ENCODE peak calls at places on chromosomes 1 and 21, in nine cellular contexts. I, L, B, X, T, V, Y, A and C are unnamed samples. For H3K79me2, the result is how much of the 10 kb centered on the place peaks cover.

GRCh38 chr1:9367806-9368205 is 75.1 kb downstream of the SPSB1 start:
- DNase-seq in B (no peak), V (no peak), T (no peak), Y (no peak), X (no peak), L (no peak), A (no peak), I (no peak), C (no peak)

GRCh38 chr1:232477728-232478127 is 152.2 kb downstream of the SIPA1L2 start:
- DNase-seq in B (no peak), V (no peak), A (no peak), Y (peak), X (peak), L (no peak), I (peak), T (no peak), C (peak)

GRCh38 chr1:180311011-180311730 is 81.1 kb downstream of the LHX4 start:
- DNase-seq in A (no peak), L (no peak), Y (peak), T (peak), V (no peak), X (peak), B (no peak), I (no peak), C (peak)

GRCh38 chr1:6819641-6820040 is 34.4 kb downstream of the CAMTA1 start:
- DNase-seq in X (peak), V (no peak), B (no peak), I (no peak), A (no peak), Y (no peak), T (no peak), L (no peak), C (no peak)

GRCh38 chr1:100862591-100862990 is 32.1 kb downstream of the EXTL2 start:
- DNase-seq in A (no peak), V (no peak), X (peak), B (no peak), T (no peak), Y (no peak), I (no peak), L (no peak), C (peak)

GRCh38 chr1:36857761-36858160 is 176.6 kb downstream of the GRIK3 start:
- DNase-seq in X (no peak), A (peak), I (no peak), T (peak), Y (no peak), L (no peak), V (no peak), B (no peak), C (no peak)

GRCh38 chr1:239909894-239910293 is 181.8 kb upstream of the FMN2 start:
- DNase-seq in L (no peak), B (no peak), I (peak), V (no peak), Y (no peak), X (peak), A (no peak), T (peak), C (no peak)

GRCh38 chr1:25023190-25023578 is 93.1 kb upstream of the RUNX3 start:
- DNase-seq in T (no peak), L (no peak), A (no peak), B (no peak), I (no peak), V (no peak), X (no peak), Y (no peak), C (no peak)

DNA sequence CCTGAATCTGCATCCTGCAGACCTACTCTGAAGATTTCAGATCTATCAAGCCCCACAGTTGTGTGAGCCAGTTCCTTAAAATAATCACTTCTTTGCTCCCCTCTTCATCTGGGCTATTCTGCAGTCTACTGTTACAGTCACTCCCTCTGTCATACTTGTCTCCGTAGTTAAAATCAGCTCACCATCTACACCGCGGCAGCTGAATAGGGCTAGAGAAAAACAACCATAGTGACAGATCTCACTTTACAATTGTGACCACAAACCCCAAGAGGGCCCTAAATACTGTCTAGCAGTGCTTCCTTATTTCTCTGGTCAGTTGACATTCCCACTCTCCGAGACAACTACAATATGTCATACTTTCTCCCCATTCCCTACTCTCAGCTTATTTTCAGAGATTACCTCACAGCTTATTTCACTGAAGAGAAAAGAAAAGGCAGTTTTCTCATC is 12.9 kb downstream of the DESI2 start:
- DNase-seq in I (no peak), V (no peak), B (no peak), Y (no peak), T (no peak), X (peak), L (peak), A (no peak), C (no peak)
- H3K79me2 ChIP-seq in I (half or more), V (half or more), B (half or more), Y (half or more), T (half or more), X (half or more), L (half or more), A (half or more), C (half or more)

GRCh38 chr1:246221390-246222240 is 285.5 kb downstream of the SMYD3 start:
- DNase-seq in X (no peak), B (no peak), A (no peak), I (no peak), V (no peak), L (no peak), Y (no peak), T (no peak), C (no peak)
- H2AFZ ChIP-seq in X (no peak), B (no peak), A (no peak), I (no peak), V (no peak), L (no peak), Y (no peak), T (no peak), C (no peak)

GRCh38 chr1:173868266-173869107 is at the start of gene ZBTB37:
- DNase-seq in L (peak), X (peak), B (peak), I (peak), A (peak), V (peak), T (peak), Y (peak), C (peak)
- TF ChIP-seq EZH2phosphoT487 in L (no peak), X (no peak), B (no peak), I (no peak), A (no peak), V (no peak), T (no peak), Y (no peak), C (no peak)

GRCh38 chr21:14988760-14989159 is 76.0 kb downstream of the NRIP1 start:
- DNase-seq in X (no peak), V (no peak), Y (no peak), B (peak), L (no peak), I (peak), A (no peak), T (no peak), C (peak)

GRCh38 chr21:14987370-14988170 is 77.2 kb downstream of the NRIP1 start:
- DNase-seq in A (no peak), L (no peak), Y (no peak), I (no peak), B (peak), T (no peak), X (no peak), V (no peak), C (no peak)

GRCh38 chr21:14991957-14992356 is 72.8 kb downstream of the NRIP1 start:
- DNase-seq in V (no peak), A (no peak), B (no peak), L (no peak), I (no peak), X (no peak), T (no peak), Y (no peak), C (no peak)

GRCh38 chr21:14993072-14993471 is 71.7 kb downstream of the NRIP1 start:
- DNase-seq in B (no peak), I (no peak), X (no peak), T (no peak), L (no peak), V (no peak), A (no peak), Y (no peak), C (no peak)

DNA sequence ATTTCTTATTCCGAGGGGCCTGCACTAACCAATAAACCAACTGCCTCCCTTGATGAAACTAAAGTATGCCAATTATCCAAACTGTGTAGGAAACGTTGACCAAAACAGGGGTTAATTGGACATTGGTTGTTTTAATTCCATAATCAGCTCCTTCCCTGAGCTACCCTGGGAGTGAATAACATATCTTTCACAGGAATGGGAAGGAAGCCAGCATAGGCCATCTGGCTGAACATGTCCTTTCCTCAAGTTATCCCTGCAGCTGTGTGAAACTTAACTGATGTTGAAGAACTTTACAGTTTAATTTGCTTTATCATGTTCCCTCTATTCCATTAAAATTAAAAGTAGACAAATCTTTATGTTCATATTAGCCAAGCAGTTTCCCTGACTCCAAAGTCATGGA is 75.4 kb downstream of the NRIP1 start:
- DNase-seq in V (no peak), X (peak), I (no peak), L (no peak), Y (no peak), B (no peak), A (no peak), T (no peak), C (no peak)
- H3K79me2 ChIP-seq in V (under half), X (half or more), I (under half), L (under half), Y (under half), B (under half), A (under half), T (half or more), C (half or more)

DNA sequence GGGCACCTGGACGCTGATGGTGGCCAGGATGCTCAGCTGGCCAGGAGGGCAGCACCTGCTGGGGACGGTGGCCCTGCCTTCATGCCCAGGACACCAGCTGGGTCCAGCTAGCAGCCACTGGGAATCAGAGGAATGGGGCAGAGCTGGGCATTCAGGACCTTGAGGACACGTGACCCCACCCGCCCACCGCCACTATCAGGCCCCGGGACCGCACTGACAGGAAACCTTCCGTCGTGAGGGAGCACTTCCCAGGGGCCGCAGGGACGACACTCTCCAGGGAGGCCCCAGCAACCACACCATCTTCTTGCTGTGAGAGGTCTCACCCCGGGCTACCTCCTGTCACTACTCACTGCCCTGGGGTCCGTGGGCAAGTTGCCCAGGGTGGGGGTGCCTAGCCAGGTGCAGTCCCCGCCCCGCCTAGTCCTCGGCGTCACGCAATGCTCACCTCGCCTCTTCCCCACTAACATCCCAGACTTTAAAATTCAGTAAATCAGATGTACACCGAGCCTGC is 4.8 kb downstream of the VWA1 start:
- DNase-seq in V (no peak), Y (no peak), T (no peak), L (no peak), B (no peak), I (no peak), A (peak), X (no peak), C (no peak)
- H2AFZ ChIP-seq in V (peak), Y (no peak), T (no peak), L (no peak), B (no peak), I (no peak), A (no peak), X (no peak), C (no peak)

GRCh38 chr1:15065291-15065690 is 88.3 kb upstream of the TMEM51 start:
- DNase-seq in T (no peak), Y (no peak), V (no peak), L (no peak), A (no peak), B (no peak), I (no peak), X (no peak), C (no peak)

GRCh38 chr1:15064217-15064929 is 89.2 kb upstream of the TMEM51 start:
- DNase-seq in A (no peak), Y (no peak), B (no peak), X (no peak), V (no peak), L (no peak), I (no peak), T (no peak), C (peak)

GRCh38 chr1:15062479-15063099 is 91.0 kb upstream of the TMEM51 start:
- DNase-seq in B (peak), I (peak), T (peak), A (peak), L (no peak), Y (no peak), V (peak), X (no peak), C (peak)

GRCh38 chr1:15063783-15064182 is 89.8 kb upstream of the TMEM51 start:
- DNase-seq in V (no peak), X (no peak), A (no peak), I (no peak), Y (no peak), T (no peak), B (no peak), L (no peak), C (no peak)

DNA sequence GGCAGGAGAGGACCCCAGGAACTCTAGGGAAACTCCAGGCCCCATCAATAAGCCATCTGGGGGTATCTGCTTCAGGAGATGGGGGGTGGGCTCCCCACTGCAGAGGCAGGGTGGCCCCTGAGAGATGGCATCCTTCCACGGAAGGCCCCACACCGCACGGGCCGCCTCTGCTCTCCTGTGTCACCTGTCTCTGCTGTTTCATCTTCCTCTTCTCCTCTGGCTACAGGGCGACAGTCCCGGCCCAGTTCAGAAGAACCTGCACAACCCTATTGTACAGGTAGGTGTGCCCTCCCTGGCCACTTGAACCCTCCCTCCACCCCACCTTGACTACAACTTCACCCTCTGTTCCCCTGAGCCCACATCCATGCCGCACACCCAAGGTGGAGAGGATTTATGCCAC is 90.2 kb upstream of the TMEM51 start:
- DNase-seq in Y (no peak), V (no peak), T (no peak), X (no peak), B (no peak), A (no peak), L (no peak), I (no peak), C (no peak)
- TF ChIP-seq EZH2phosphoT487 in Y (no peak), V (no peak), T (no peak), X (no peak), B (no peak), A (no peak), L (no peak), I (no peak), C (no peak)